ENCODE peak calls at places on chromosomes 5 and 9, in nine cellular contexts. One of them, this sample, is unnamed. For H3K4me1 and H3K9me3, the result is how much of the 10 kb centered on the place peaks cover.

GRCh38 chr5:181045316-181045715 is 5.2 kb downstream of the BTNL9 start:
- DNase-seq in tibial nerve: no peak
- DNase-seq in CD8-positive, alpha-beta memory T cell: no peak
- DNase-seq in kidney: no peak
- DNase-seq in CD8-positive, alpha-beta T cell: no peak
- DNase-seq in HCT116: no peak
- DNase-seq in neuronal stem cell: no peak
- DNase-seq in astrocyte: no peak
- DNase-seq in CD4-positive, alpha-beta memory T cell: no peak
- DNase-seq in this sample: no peak

GRCh38 chr9:68755752-68756151 is 50.7 kb downstream of the PIP5K1B start:
- DNase-seq in tibial nerve: no peak
- DNase-seq in CD8-positive, alpha-beta memory T cell: no peak
- DNase-seq in kidney: no peak
- DNase-seq in CD8-positive, alpha-beta T cell: no peak
- DNase-seq in HCT116: no peak
- DNase-seq in neuronal stem cell: peak
- DNase-seq in astrocyte: no peak
- DNase-seq in CD4-positive, alpha-beta memory T cell: no peak
- DNase-seq in this sample: no peak

GRCh38 chr5:44708611-44709010 is 100.1 kb upstream of the MRPS30 start:
- DNase-seq in tibial nerve: no peak
- DNase-seq in CD8-positive, alpha-beta memory T cell: no peak
- DNase-seq in kidney: peak
- DNase-seq in CD8-positive, alpha-beta T cell: no peak
- DNase-seq in HCT116: no peak
- DNase-seq in neuronal stem cell: no peak
- DNase-seq in astrocyte: no peak
- DNase-seq in CD4-positive, alpha-beta memory T cell: no peak
- DNase-seq in this sample: no peak

GRCh38 chr9:33101104-33101951 is 24.9 kb upstream of the SMU1 start:
- DNase-seq in tibial nerve: no peak
- DNase-seq in CD8-positive, alpha-beta memory T cell: no peak
- DNase-seq in kidney: no peak
- DNase-seq in CD8-positive, alpha-beta T cell: no peak
- DNase-seq in HCT116: no peak
- DNase-seq in neuronal stem cell: no peak
- DNase-seq in astrocyte: peak
- DNase-seq in CD4-positive, alpha-beta memory T cell: no peak
- DNase-seq in this sample: peak

GRCh38 chr5:154756203-154756870 is 1.2 kb downstream of the LARP1 start:
- DNase-seq in tibial nerve: no peak
- DNase-seq in CD8-positive, alpha-beta memory T cell: peak
- DNase-seq in kidney: peak
- DNase-seq in CD8-positive, alpha-beta T cell: peak
- DNase-seq in HCT116: no peak
- DNase-seq in neuronal stem cell: peak
- DNase-seq in astrocyte: no peak
- DNase-seq in CD4-positive, alpha-beta memory T cell: peak
- DNase-seq in this sample: peak

GRCh38 chr5:115309751-115310370 is 13.4 kb upstream of the CCDC112 start:
- DNase-seq in tibial nerve: no peak
- DNase-seq in CD8-positive, alpha-beta memory T cell: no peak
- DNase-seq in kidney: no peak
- DNase-seq in CD8-positive, alpha-beta T cell: no peak
- DNase-seq in HCT116: peak
- DNase-seq in neuronal stem cell: no peak
- DNase-seq in astrocyte: peak
- DNase-seq in CD4-positive, alpha-beta memory T cell: peak
- DNase-seq in this sample: no peak

GRCh38 chr9:127166651-127167524 is 44.5 kb upstream of the ANGPTL2 start:
- DNase-seq in tibial nerve: no peak
- DNase-seq in CD8-positive, alpha-beta memory T cell: no peak
- DNase-seq in kidney: peak
- DNase-seq in CD8-positive, alpha-beta T cell: no peak
- DNase-seq in HCT116: peak
- DNase-seq in neuronal stem cell: no peak
- DNase-seq in astrocyte: peak
- DNase-seq in CD4-positive, alpha-beta memory T cell: no peak
- DNase-seq in this sample: peak

GRCh38 chr5:90201923-90202322 is 207.6 kb downstream of the CETN3 start:
- DNase-seq in tibial nerve: no peak
- DNase-seq in CD8-positive, alpha-beta memory T cell: no peak
- DNase-seq in kidney: no peak
- DNase-seq in CD8-positive, alpha-beta T cell: no peak
- DNase-seq in HCT116: peak
- DNase-seq in neuronal stem cell: no peak
- DNase-seq in astrocyte: peak
- DNase-seq in CD4-positive, alpha-beta memory T cell: no peak
- DNase-seq in this sample: peak

GRCh38 chr5:135400866-135401265 is 1.8 kb upstream of the MACROH2A1 start:
- DNase-seq in tibial nerve: no peak
- DNase-seq in CD8-positive, alpha-beta memory T cell: no peak
- DNase-seq in kidney: no peak
- DNase-seq in CD8-positive, alpha-beta T cell: no peak
- DNase-seq in HCT116: no peak
- DNase-seq in neuronal stem cell: peak
- DNase-seq in astrocyte: no peak
- DNase-seq in CD4-positive, alpha-beta memory T cell: no peak
- DNase-seq in this sample: no peak

GRCh38 chr9:95193067-95193466 is 124.4 kb downstream of the FANCC start:
- DNase-seq in tibial nerve: no peak
- DNase-seq in CD8-positive, alpha-beta memory T cell: no peak
- DNase-seq in kidney: no peak
- DNase-seq in CD8-positive, alpha-beta T cell: no peak
- DNase-seq in HCT116: peak
- DNase-seq in neuronal stem cell: no peak
- DNase-seq in astrocyte: no peak
- DNase-seq in CD4-positive, alpha-beta memory T cell: no peak
- DNase-seq in this sample: no peak

GRCh38 chr9:70402213-70402612 is 12.2 kb downstream of the KLF9 start:
- DNase-seq in tibial nerve: no peak
- DNase-seq in CD8-positive, alpha-beta memory T cell: no peak
- DNase-seq in kidney: no peak
- DNase-seq in CD8-positive, alpha-beta T cell: no peak
- DNase-seq in HCT116: no peak
- DNase-seq in neuronal stem cell: no peak
- DNase-seq in astrocyte: no peak
- DNase-seq in CD4-positive, alpha-beta memory T cell: no peak
- DNase-seq in this sample: no peak
- H3K4me1 ChIP-seq in tibial nerve: half or more
- H3K4me1 ChIP-seq in CD8-positive, alpha-beta memory T cell: half or more
- H3K4me1 ChIP-seq in kidney: under half
- H3K4me1 ChIP-seq in CD8-positive, alpha-beta T cell: half or more
- H3K4me1 ChIP-seq in HCT116: under half
- H3K4me1 ChIP-seq in neuronal stem cell: under half
- H3K4me1 ChIP-seq in astrocyte: under half
- H3K4me1 ChIP-seq in CD4-positive, alpha-beta memory T cell: half or more
- H3K4me1 ChIP-seq in this sample: under half

DNA sequence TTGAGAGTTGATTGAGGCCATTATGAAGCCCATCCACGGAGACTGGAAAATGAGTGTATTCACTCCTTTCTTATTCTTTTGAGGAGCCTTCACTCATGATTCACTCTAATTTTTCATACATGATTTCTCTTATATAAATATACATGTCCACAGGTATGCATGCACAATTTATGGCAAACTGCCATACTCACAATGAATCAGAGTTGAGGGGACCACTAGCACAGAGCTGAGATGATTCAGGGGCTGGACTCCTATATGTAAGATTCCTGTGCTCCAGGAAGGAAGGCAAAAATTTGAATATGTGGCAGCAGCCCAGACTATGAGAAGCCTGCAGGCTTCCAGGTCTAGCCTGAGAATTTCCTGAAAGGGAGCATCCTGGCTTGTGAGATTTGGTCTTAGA is 484.6 kb downstream of the PRELID2 start:
- DNase-seq in tibial nerve: no peak
- DNase-seq in CD8-positive, alpha-beta memory T cell: no peak
- DNase-seq in kidney: no peak
- DNase-seq in CD8-positive, alpha-beta T cell: no peak
- DNase-seq in HCT116: no peak
- DNase-seq in neuronal stem cell: no peak
- DNase-seq in astrocyte: peak
- DNase-seq in CD4-positive, alpha-beta memory T cell: no peak
- DNase-seq in this sample: no peak
- H3K27ac ChIP-seq in tibial nerve: no peak
- H3K27ac ChIP-seq in CD8-positive, alpha-beta memory T cell: no peak
- H3K27ac ChIP-seq in kidney: no peak
- H3K27ac ChIP-seq in CD8-positive, alpha-beta T cell: no peak
- H3K27ac ChIP-seq in HCT116: no peak
- H3K27ac ChIP-seq in neuronal stem cell: no peak
- H3K27ac ChIP-seq in astrocyte: peak
- H3K27ac ChIP-seq in CD4-positive, alpha-beta memory T cell: no peak
- H3K27ac ChIP-seq in this sample: no peak

DNA sequence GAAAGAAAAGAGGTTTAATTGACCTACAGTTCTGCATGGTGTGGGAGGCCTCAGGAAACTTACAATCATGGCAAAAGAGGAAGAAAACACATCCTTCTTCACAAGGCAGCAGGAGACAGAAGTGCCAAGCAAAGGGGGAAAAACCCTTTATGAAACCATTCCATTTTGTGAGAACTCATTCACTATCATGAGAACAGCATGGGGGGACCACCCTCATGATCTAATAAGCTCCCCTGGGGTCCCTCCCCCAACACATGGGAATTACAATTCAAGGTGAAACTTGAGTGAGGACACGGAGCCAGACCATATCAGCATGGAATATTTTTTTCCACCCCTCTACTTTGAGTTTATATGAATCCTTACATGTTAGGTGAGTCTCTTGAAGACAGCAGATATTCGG is 173.7 kb downstream of the PHF2 start:
- DNase-seq in tibial nerve: no peak
- DNase-seq in CD8-positive, alpha-beta memory T cell: no peak
- DNase-seq in kidney: no peak
- DNase-seq in CD8-positive, alpha-beta T cell: no peak
- DNase-seq in HCT116: no peak
- DNase-seq in neuronal stem cell: no peak
- DNase-seq in astrocyte: no peak
- DNase-seq in CD4-positive, alpha-beta memory T cell: no peak
- DNase-seq in this sample: no peak
- H3K9me3 ChIP-seq in tibial nerve: under half
- H3K9me3 ChIP-seq in CD8-positive, alpha-beta memory T cell: under half
- H3K9me3 ChIP-seq in kidney: under half
- H3K9me3 ChIP-seq in CD8-positive, alpha-beta T cell: under half
- H3K9me3 ChIP-seq in HCT116: under half
- H3K9me3 ChIP-seq in neuronal stem cell: under half
- H3K9me3 ChIP-seq in astrocyte: under half
- H3K9me3 ChIP-seq in CD4-positive, alpha-beta memory T cell: under half
- H3K9me3 ChIP-seq in this sample: under half

DNA sequence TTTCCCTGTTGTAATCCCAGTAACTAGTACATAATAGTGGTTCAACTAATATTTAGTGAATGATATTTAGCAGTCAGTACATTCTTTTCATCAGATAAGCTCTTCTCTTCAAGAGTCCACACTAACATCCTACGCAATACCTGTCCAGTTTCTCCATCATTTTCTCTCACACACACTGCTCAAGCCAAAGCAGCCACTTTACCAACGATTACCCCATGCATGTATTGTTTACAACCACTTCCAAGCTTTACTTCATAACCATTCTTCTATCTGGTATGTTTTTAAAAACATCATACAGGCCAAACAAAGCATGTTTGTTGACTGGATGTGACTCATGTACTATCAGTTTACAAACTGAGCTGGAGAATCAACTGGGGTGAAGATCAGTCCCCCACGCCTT is 7.3 kb downstream of the UBTD2 start:
- DNase-seq in tibial nerve: no peak
- DNase-seq in CD8-positive, alpha-beta memory T cell: no peak
- DNase-seq in kidney: no peak
- DNase-seq in CD8-positive, alpha-beta T cell: no peak
- DNase-seq in HCT116: no peak
- DNase-seq in neuronal stem cell: no peak
- DNase-seq in astrocyte: no peak
- DNase-seq in CD4-positive, alpha-beta memory T cell: no peak
- DNase-seq in this sample: peak
- H3K4me1 ChIP-seq in tibial nerve: under half
- H3K4me1 ChIP-seq in CD8-positive, alpha-beta memory T cell: under half
- H3K4me1 ChIP-seq in kidney: under half
- H3K4me1 ChIP-seq in CD8-positive, alpha-beta T cell: under half
- H3K4me1 ChIP-seq in HCT116: under half
- H3K4me1 ChIP-seq in neuronal stem cell: under half
- H3K4me1 ChIP-seq in astrocyte: under half
- H3K4me1 ChIP-seq in CD4-positive, alpha-beta memory T cell: under half
- H3K4me1 ChIP-seq in this sample: under half

GRCh38 chr5:124995451-124995850 is 249.0 kb upstream of the ZNF608 start:
- DNase-seq in tibial nerve: no peak
- DNase-seq in CD8-positive, alpha-beta memory T cell: no peak
- DNase-seq in kidney: no peak
- DNase-seq in CD8-positive, alpha-beta T cell: no peak
- DNase-seq in HCT116: no peak
- DNase-seq in neuronal stem cell: no peak
- DNase-seq in astrocyte: peak
- DNase-seq in CD4-positive, alpha-beta memory T cell: no peak
- DNase-seq in this sample: peak

GRCh38 chr5:124996023-124996763 is 249.8 kb upstream of the ZNF608 start:
- DNase-seq in tibial nerve: no peak
- DNase-seq in CD8-positive, alpha-beta memory T cell: no peak
- DNase-seq in kidney: no peak
- DNase-seq in CD8-positive, alpha-beta T cell: no peak
- DNase-seq in HCT116: no peak
- DNase-seq in neuronal stem cell: peak
- DNase-seq in astrocyte: peak
- DNase-seq in CD4-positive, alpha-beta memory T cell: no peak
- DNase-seq in this sample: no peak

GRCh38 chr5:125002727-125003598 is 256.5 kb upstream of the ZNF608 start:
- DNase-seq in tibial nerve: no peak
- DNase-seq in CD8-positive, alpha-beta memory T cell: no peak
- DNase-seq in kidney: no peak
- DNase-seq in CD8-positive, alpha-beta T cell: no peak
- DNase-seq in HCT116: no peak
- DNase-seq in neuronal stem cell: no peak
- DNase-seq in astrocyte: peak
- DNase-seq in CD4-positive, alpha-beta memory T cell: no peak
- DNase-seq in this sample: no peak

GRCh38 chr5:124996764-124997077 is 250.3 kb upstream of the ZNF608 start:
- DNase-seq in tibial nerve: no peak
- DNase-seq in CD8-positive, alpha-beta memory T cell: no peak
- DNase-seq in kidney: no peak
- DNase-seq in CD8-positive, alpha-beta T cell: no peak
- DNase-seq in HCT116: no peak
- DNase-seq in neuronal stem cell: peak
- DNase-seq in astrocyte: peak
- DNase-seq in CD4-positive, alpha-beta memory T cell: no peak
- DNase-seq in this sample: peak

GRCh38 chr5:124997186-124997893 is 250.9 kb upstream of the ZNF608 start:
- DNase-seq in tibial nerve: no peak
- DNase-seq in CD8-positive, alpha-beta memory T cell: no peak
- DNase-seq in kidney: no peak
- DNase-seq in CD8-positive, alpha-beta T cell: no peak
- DNase-seq in HCT116: no peak
- DNase-seq in neuronal stem cell: no peak
- DNase-seq in astrocyte: peak
- DNase-seq in CD4-positive, alpha-beta memory T cell: no peak
- DNase-seq in this sample: no peak
- H3K27ac ChIP-seq in tibial nerve: no peak
- H3K27ac ChIP-seq in CD8-positive, alpha-beta memory T cell: no peak
- H3K27ac ChIP-seq in kidney: no peak
- H3K27ac ChIP-seq in CD8-positive, alpha-beta T cell: no peak
- H3K27ac ChIP-seq in HCT116: no peak
- H3K27ac ChIP-seq in neuronal stem cell: peak
- H3K27ac ChIP-seq in astrocyte: peak
- H3K27ac ChIP-seq in CD4-positive, alpha-beta memory T cell: no peak
- H3K27ac ChIP-seq in this sample: peak

This sample was measured in PC-9.